ENCODE peak calls at places on chromosome 15, in ten cellular contexts. L is astrocyte; F is CD8-positive, alpha-beta T cell; U is breast epithelium; I is fibroblast of lung; O is psoas muscle; D is stomach; C is mammary epithelial cell; K is uterus; H is thoracic aorta. P is an unnamed sample. For H3K36me3, the result is how much of the 10 kb centered on the place peaks cover.

GRCh38 chr15:64137226-64137833 is 14.2 kb upstream of the SNX22 start:
- DNase-seq in F (no peak), D (no peak), C (no peak), O (no peak), U (no peak), L (no peak), H (no peak), K (no peak), I (no peak), P (no peak)

GRCh38 chr15:75994220-75994619 is 18.0 kb downstream of the NRG4 start:
- DNase-seq in D (no peak), F (no peak), U (no peak), L (no peak), C (no peak), O (no peak), I (no peak), H (no peak), K (no peak), P (no peak)

GRCh38 chr15:101053261-101053660 is 134.1 kb downstream of the LRRK1 start:
- DNase-seq in L (no peak), O (no peak), U (no peak), K (no peak), D (peak), I (no peak), F (no peak), C (no peak), H (no peak), P (no peak)

GRCh38 chr15:85168642-85169173 is 187.1 kb downstream of the PDE8A start:
- DNase-seq in H (no peak), C (peak), O (no peak), U (peak), L (no peak), F (peak), D (peak), K (no peak), I (peak), P (peak)

GRCh38 chr15:47917881-47918280 is 200.6 kb downstream of the SEMA6D start:
- DNase-seq in O (no peak), U (no peak), C (no peak), H (no peak), I (no peak), L (no peak), D (no peak), K (no peak), F (no peak), P (no peak)

GRCh38 chr15:85542895-85543331 is 162.5 kb downstream of the AKAP13 start:
- DNase-seq in L (no peak), I (peak), U (no peak), K (no peak), O (no peak), F (no peak), D (no peak), H (no peak), C (peak), P (peak)

GRCh38 chr15:75349851-75350588 is 3.2 kb downstream of the NEIL1 start:
- DNase-seq in H (no peak), O (no peak), D (peak), F (peak), L (no peak), K (no peak), C (no peak), I (no peak), U (no peak), P (no peak)

GRCh38 chr15:30042556-30042955 is 40.2 kb upstream of the GOLGA8J start:
- DNase-seq in K (no peak), C (no peak), D (no peak), L (peak), F (no peak), I (peak), O (no peak), H (no peak), U (no peak), P (no peak)

GRCh38 chr15:44195151-44195740 is at the start of gene FRMD5:
- DNase-seq in C (peak), L (peak), D (peak), U (peak), O (peak), H (peak), I (peak), K (peak), F (peak), P (peak)

GRCh38 chr15:45143946-45144345 is 14.2 kb downstream of the DUOX1 start:
- DNase-seq in K (no peak), L (no peak), H (no peak), F (no peak), D (no peak), O (no peak), I (no peak), U (no peak), C (no peak), P (no peak)

GRCh38 chr15:68492855-68493254 is 60.9 kb upstream of the ITGA11 start:
- DNase-seq in K (peak), C (peak), U (no peak), L (peak), F (no peak), I (peak), D (no peak), H (no peak), O (peak), P (peak)

GRCh38 chr15:59976480-59976879 is 27.6 kb upstream of the FOXB1 start:
- DNase-seq in C (no peak), L (no peak), O (no peak), D (no peak), U (no peak), H (no peak), K (no peak), I (no peak), F (peak), P (no peak)

GRCh38 chr15:87648278-87648677 is 608.3 kb downstream of the NTRK3 start:
- DNase-seq in U (no peak), O (no peak), C (no peak), I (peak), K (no peak), H (no peak), D (no peak), F (no peak), L (peak), P (no peak)

GRCh38 chr15:30889231-30889630 is 14.5 kb upstream of the FAN1 start:
- DNase-seq in O (no peak), H (no peak), L (no peak), K (no peak), C (no peak), D (no peak), I (no peak), U (no peak), F (no peak), P (no peak)

GRCh38 chr15:77720617-77721016 is 87.9 kb upstream of the LINGO1 start:
- DNase-seq in O (no peak), H (no peak), F (no peak), D (no peak), L (no peak), U (no peak), I (no peak), C (no peak), K (no peak), P (no peak)

GRCh38 chr15:74370471-74370870 is 3.0 kb upstream of the CYP11A1 start:
- DNase-seq in I (no peak), C (no peak), L (no peak), H (no peak), U (peak), K (no peak), F (no peak), D (no peak), O (no peak), P (no peak)

GRCh38 chr15:77369168-77369567 is 50.7 kb downstream of the PEAK1 start:
- DNase-seq in D (no peak), C (no peak), U (no peak), L (no peak), O (no peak), H (no peak), K (no peak), I (peak), F (no peak), P (no peak)

GRCh38 chr15:92043283-92043682 is 189.8 kb downstream of the SLCO3A1 start:
- DNase-seq in H (no peak), U (no peak), I (no peak), D (no peak), C (peak), L (no peak), K (no peak), O (no peak), F (no peak), P (peak)

GRCh38 chr15:33243869-33244268 is 49.4 kb upstream of the FMN1 start:
- DNase-seq in O (no peak), C (peak), L (peak), I (peak), F (no peak), D (no peak), K (no peak), H (no peak), U (no peak), P (peak)

GRCh38 chr15:68413363-68414255 is 18.4 kb downstream of the ITGA11 start:
- DNase-seq in U (no peak), C (no peak), D (no peak), F (no peak), L (no peak), H (no peak), I (no peak), O (peak), K (peak), P (no peak)

GRCh38 chr15:78358114-78358513 is 18.0 kb downstream of the CRABP1 start:
- DNase-seq in L (peak), C (peak), F (no peak), K (no peak), H (no peak), U (no peak), D (no peak), O (no peak), I (no peak), P (no peak)

GRCh38 chr15:31270767-31271166 is 55.9 kb upstream of the KLF13 start:
- DNase-seq in C (no peak), I (no peak), L (no peak), H (no peak), D (peak), O (no peak), U (peak), F (peak), K (no peak), P (no peak)

GRCh38 chr15:60972301-60972700 is 256.8 kb downstream of the RORA start:
- DNase-seq in F (no peak), K (no peak), L (peak), I (peak), D (no peak), H (no peak), C (peak), O (no peak), U (no peak), P (peak)

GRCh38 chr15:68578175-68578959 is 426 bp upstream of the CORO2B start:
- DNase-seq in K (peak), D (peak), C (peak), I (peak), L (peak), H (peak), O (peak), F (peak), U (no peak), P (no peak)

DNA sequence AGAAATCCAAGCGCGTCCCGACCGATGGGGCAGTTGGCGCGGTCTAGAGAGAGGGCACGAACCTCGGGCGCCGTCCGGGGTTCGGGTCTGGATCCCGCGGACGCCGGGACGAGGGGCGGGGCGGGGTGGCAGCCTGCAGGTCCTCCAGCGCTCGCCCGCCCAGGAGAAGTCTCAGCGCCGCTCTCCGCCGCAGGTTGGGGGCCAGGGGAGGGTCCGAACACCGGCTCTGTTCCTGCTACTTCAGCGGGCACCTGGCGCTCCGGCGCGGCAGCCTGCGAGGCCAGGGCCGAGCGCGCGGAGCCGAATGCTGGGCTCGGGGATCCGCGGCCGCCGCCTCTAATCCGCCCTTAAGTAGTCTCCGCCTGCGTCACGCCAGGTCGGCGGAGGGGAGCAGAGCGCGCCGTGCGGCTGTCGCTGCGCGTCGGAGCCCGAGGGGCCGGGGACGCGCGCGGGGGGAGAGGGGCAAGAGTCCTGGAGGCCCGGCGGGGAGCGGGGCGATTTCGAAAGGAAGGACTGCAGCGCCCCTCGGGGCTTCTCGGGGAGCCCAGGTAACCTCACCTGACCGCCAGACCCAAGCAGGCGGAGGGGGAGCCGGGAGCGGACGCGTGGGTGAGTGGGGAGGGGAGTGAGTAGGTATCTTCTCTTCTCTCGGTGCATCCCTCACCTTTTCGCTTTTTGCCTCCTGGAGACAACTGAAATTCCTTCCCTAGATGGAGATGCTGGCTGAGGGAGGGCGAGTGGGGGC is at the start of gene GJD2:
- DNase-seq in C (no peak), L (no peak), H (no peak), O (no peak), I (no peak), F (no peak), U (no peak), D (no peak), K (no peak), P (no peak)
- H3K4me3 ChIP-seq in C (peak), L (no peak), H (peak), O (peak), I (no peak), F (no peak), U (no peak), D (peak), K (no peak), P (no peak)

GRCh38 chr15:51803961-51804360 is 25.5 kb upstream of the TMOD3 start:
- DNase-seq in K (no peak), U (no peak), H (no peak), O (no peak), F (no peak), I (no peak), C (no peak), D (no peak), L (no peak), P (no peak)

GRCh38 chr15:51799174-51799907 is 30.1 kb upstream of the TMOD3 start:
- DNase-seq in L (no peak), I (no peak), C (no peak), F (no peak), U (no peak), H (no peak), O (no peak), K (no peak), D (no peak), P (no peak)

GRCh38 chr15:51799908-51800252 is 29.6 kb upstream of the TMOD3 start:
- DNase-seq in D (no peak), L (no peak), H (no peak), U (no peak), I (no peak), C (no peak), F (no peak), K (no peak), O (no peak), P (no peak)

GRCh38 chr15:51802593-51802992 is 26.9 kb upstream of the TMOD3 start:
- DNase-seq in D (no peak), F (no peak), H (no peak), L (no peak), C (no peak), K (no peak), I (no peak), O (no peak), U (no peak), P (no peak)

GRCh38 chr15:51801391-51801835 is 28.0 kb upstream of the TMOD3 start:
- DNase-seq in O (peak), K (no peak), C (no peak), U (no peak), I (peak), L (peak), F (no peak), D (no peak), H (no peak), P (no peak)
- TF ChIP-seq CTCF in O (peak), K (peak), C (peak), U (no peak), I (peak), L (peak), F (no peak), D (no peak), H (peak), P (peak)

GRCh38 chr15:70690491-70691281 is 72.7 kb downstream of the UACA start:
- DNase-seq in H (no peak), I (peak), O (no peak), U (no peak), F (no peak), K (no peak), D (no peak), C (no peak), L (no peak), P (no peak)
- H3K36me3 ChIP-seq in H (under half), I (under half), O (under half), U (under half), F (under half), K (under half), D (under half), C (under half), L (under half), P (under half)

GRCh38 chr15:65833501-65834220 is 35.6 kb upstream of the RAB11A start:
- DNase-seq in U (no peak), L (no peak), D (peak), C (no peak), O (peak), K (no peak), F (peak), I (no peak), H (no peak), P (no peak)
- H3K4me3 ChIP-seq in U (no peak), L (no peak), D (no peak), C (no peak), O (peak), K (no peak), F (no peak), I (no peak), H (peak), P (no peak)

P was measured in bronchial epithelial cell.